ENCODE peak calls at places on chromosomes 12 and 14, in eight cellular contexts. U is A172, Z is NCI-H1105, R is sciatic nerve, L is AG09319, A is endothelial cell, E is ascending aorta, D is T-cell. X is an unnamed sample.
A peak's percentile ranks its signal among the peaks of the same experiment; 100 is the strongest.

GRCh38 chr12:124259168-124260066 is 35.5 kb upstream of the RFLNA start:
- DNase-seq in U (no peak), Z (no peak), R (no peak), L (no peak), A (no peak), E (no peak), D (no peak), X (no peak)

GRCh38 chr12:115763376-115763775 is 514.1 kb downstream of the MED13L start:
- DNase-seq in U (no peak), Z (peak; percentile 29), R (no peak), L (no peak), A (no peak), E (no peak), D (no peak), X (peak; percentile 3)

GRCh38 chr14:99737956-99738667 is 54.0 kb downstream of the CYP46A1 start:
- DNase-seq in U (no peak), Z (no peak), R (no peak), L (no peak), A (no peak), E (no peak), D (no peak), X (no peak)

GRCh38 chr14:34872822-34873590 is 2.2 kb downstream of the BAZ1A start:
- DNase-seq in U (peak; percentile 6), Z (no peak), R (no peak), L (no peak), A (no peak), E (no peak), D (no peak), X (no peak)

GRCh38 chr12:94147991-94148840 is at the start of gene PLXNC1:
- DNase-seq in U (no peak), Z (peak; percentile 40), R (peak; percentile 80), L (no peak), A (peak; percentile 47), E (peak; percentile 67), D (peak; percentile 62), X (no peak)

GRCh38 chr12:47882796-47883546 is 21.8 kb downstream of the VDR start:
- DNase-seq in U (no peak), Z (no peak), R (peak; percentile 80), L (no peak), A (no peak), E (no peak), D (no peak), X (no peak)

GRCh38 chr12:100391856-100392255 is 35.0 kb downstream of the SLC17A8 start:
- DNase-seq in U (peak; percentile 4), Z (no peak), R (no peak), L (no peak), A (no peak), E (no peak), D (no peak), X (no peak)

GRCh38 chr12:25495336-25496097 is 57.6 kb downstream of the LMNTD1 start:
- DNase-seq in U (peak; percentile 84), Z (no peak), R (no peak), L (peak; percentile 43), A (no peak), E (no peak), D (no peak), X (peak; percentile 76)

GRCh38 chr12:127174881-127175280 is 1092.1 kb upstream of the TMEM132C start:
- DNase-seq in U (no peak), Z (no peak), R (no peak), L (no peak), A (no peak), E (no peak), D (no peak), X (no peak)

GRCh38 chr14:53360821-53361220 is 207.7 kb upstream of the DDHD1 start:
- DNase-seq in U (no peak), Z (no peak), R (no peak), L (no peak), A (no peak), E (no peak), D (no peak), X (no peak)

GRCh38 chr12:128325646-128326045 is 58.7 kb downstream of the TMEM132C start:
- DNase-seq in U (no peak), Z (no peak), R (no peak), L (no peak), A (no peak), E (no peak), D (no peak), X (no peak)

GRCh38 chr14:63781686-63782085 is 53.8 kb upstream of the SGPP1 start:
- DNase-seq in U (no peak), Z (no peak), R (no peak), L (no peak), A (no peak), E (no peak), D (no peak), X (no peak)

GRCh38 chr12:43776498-43776897 is 17.7 kb downstream of the IRAK4 start:
- DNase-seq in U (peak; percentile 10), Z (peak; percentile 4), R (no peak), L (no peak), A (no peak), E (no peak), D (no peak), X (no peak)

GRCh38 chr12:122847921-122848421 is 12.7 kb downstream of the HIP1R start:
- DNase-seq in U (no peak), Z (no peak), R (no peak), L (no peak), A (no peak), E (no peak), D (no peak), X (no peak)

GRCh38 chr12:107027304-107028053 is 40.5 kb upstream of the MTERF2 start:
- DNase-seq in U (peak; percentile 64), Z (no peak), R (no peak), L (peak; percentile 73), A (no peak), E (no peak), D (no peak), X (peak; percentile 95)

GRCh38 chr14:67749341-67750110 is 47.8 kb downstream of the RDH12 start:
- DNase-seq in U (no peak), Z (peak; percentile 12), R (no peak), L (no peak), A (no peak), E (no peak), D (no peak), X (no peak)

GRCh38 chr12:92356405-92356804 is 210.8 kb upstream of the BTG1 start:
- DNase-seq in U (no peak), Z (no peak), R (no peak), L (no peak), A (no peak), E (no peak), D (no peak), X (no peak)

GRCh38 chr12:120489018-120489417 is 6.9 kb upstream of the DYNLL1 start:
- DNase-seq in U (peak; percentile 73), Z (no peak), R (no peak), L (no peak), A (no peak), E (no peak), D (no peak), X (no peak)

GRCh38 chr14:89481167-89481566 is 64.1 kb upstream of the FOXN3 start:
- DNase-seq in U (no peak), Z (no peak), R (peak; percentile 71), L (no peak), A (no peak), E (peak; percentile 73), D (no peak), X (no peak)

GRCh38 chr12:68158427-68158826 is 1.1 kb downstream of the IFNG start:
- DNase-seq in U (peak; percentile 10), Z (peak; percentile 8), R (no peak), L (no peak), A (peak; percentile 6), E (no peak), D (no peak), X (no peak)

GRCh38 chr14:36471431-36471830 is 48.6 kb downstream of the NKX2-1 start:
- DNase-seq in U (no peak), Z (no peak), R (no peak), L (no peak), A (no peak), E (no peak), D (no peak), X (no peak)

GRCh38 chr12:118334939-118335567 is 37.7 kb downstream of the TAOK3 start:
- DNase-seq in U (no peak), Z (no peak), R (no peak), L (no peak), A (no peak), E (no peak), D (no peak), X (no peak)

GRCh38 chr12:65666876-65667275 is 157.4 kb upstream of the HMGA2 start:
- DNase-seq in U (peak; percentile 18), Z (no peak), R (no peak), L (no peak), A (no peak), E (no peak), D (no peak), X (no peak)

GRCh38 chr12:39199371-39199770 is 243.5 kb downstream of the KIF21A start:
- DNase-seq in U (peak; percentile 13), Z (no peak), R (no peak), L (no peak), A (peak; percentile 58), E (no peak), D (no peak), X (no peak)

GRCh38 chr12:89721291-89721987 is 12.8 kb upstream of the ATP2B1 start:
- DNase-seq in U (no peak), Z (no peak), R (no peak), L (no peak), A (no peak), E (no peak), D (no peak), X (no peak)

GRCh38 chr12:82055391-82055790 is 296.2 kb upstream of the PPFIA2 start:
- DNase-seq in U (no peak), Z (no peak), R (no peak), L (no peak), A (no peak), E (no peak), D (no peak), X (no peak)

GRCh38 chr14:103562385-103563088 is at the start of the genes BAG5 and COA8:
- DNase-seq in U (peak; percentile 40), Z (peak; percentile 95), R (peak; percentile 90), L (no peak), A (peak; percentile 93), E (peak; percentile 90), D (peak; percentile 84), X (peak; percentile 42)